ENCODE peak calls at places on chromosomes 3 and 15, in seven cellular contexts. U, P, F, J, N, B and W are unnamed samples.
A peak's percentile ranks its signal among the peaks of the same experiment; 100 is the strongest.

GRCh38 chr3:190323241-190323617 is 983 bp upstream of the CLDN1 start:
- DNase-seq in U (peak; percentile 41), N (no peak), B (no peak), F (no peak), P (no peak), J (peak; percentile 43), W (no peak)

GRCh38 chr3:13480340-13481318 is 523 bp downstream of the HDAC11 start:
- DNase-seq in F (no peak), B (peak; percentile 75), P (peak; percentile 31), U (no peak), J (peak; percentile 7), N (no peak), W (no peak)

GRCh38 chr3:141419946-141420345 is 51.6 kb downstream of the ZBTB38 start:
- DNase-seq in N (no peak), P (no peak), B (no peak), J (no peak), U (no peak), F (no peak), W (no peak)

GRCh38 chr15:70322051-70322668 is 224.4 kb upstream of the TLE3 start:
- DNase-seq in U (no peak), J (no peak), F (no peak), N (no peak), P (no peak), B (peak; percentile 37), W (no peak)

GRCh38 chr3:141399979-141400971 is 32.0 kb downstream of the ZBTB38 start:
- DNase-seq in J (no peak), F (no peak), B (no peak), U (peak; percentile 56), N (no peak), P (no peak), W (no peak)

GRCh38 chr3:150806436-150806835 is 43.5 kb upstream of the SIAH2 start:
- DNase-seq in U (no peak), N (no peak), J (no peak), P (no peak), F (no peak), B (no peak), W (no peak)

GRCh38 chr15:62883938-62884479 is 158.5 kb upstream of the TPM1 start:
- DNase-seq in B (no peak), J (peak; percentile 61), U (no peak), F (no peak), N (no peak), P (no peak), W (no peak)

GRCh38 chr3:65761431-65761830 is 277.3 kb downstream of the MAGI1 start:
- DNase-seq in F (no peak), P (no peak), B (no peak), J (no peak), U (no peak), N (no peak), W (no peak)

DNA sequence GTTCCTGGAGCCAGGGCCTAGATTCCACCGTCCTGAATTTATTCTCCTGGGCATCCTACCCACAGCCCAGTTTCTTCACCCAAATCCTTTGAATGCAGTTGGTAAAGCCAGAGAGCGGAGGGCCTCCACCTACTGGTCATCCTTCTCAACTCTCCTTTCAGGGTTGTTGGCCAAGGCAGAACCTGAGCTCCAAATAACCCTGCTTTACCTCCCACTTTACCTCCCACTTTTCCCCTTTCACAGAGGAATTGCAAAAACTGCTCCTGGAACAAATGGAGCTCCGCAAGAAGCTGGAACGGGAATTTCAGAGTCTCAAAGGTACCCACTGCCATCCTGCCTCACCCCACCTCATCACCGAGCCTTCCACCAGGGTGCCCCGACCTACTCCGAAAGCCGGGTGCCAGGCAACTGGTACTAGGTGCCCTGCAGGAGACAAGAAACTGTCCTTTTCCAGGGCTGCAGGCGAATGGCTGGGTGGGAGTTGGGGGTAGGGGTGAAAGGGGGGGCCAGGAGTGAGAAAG is 6.8 kb downstream of the SKOR1 start:
- DNase-seq in F (peak; percentile 54), N (no peak), U (peak; percentile 55), B (no peak), P (no peak), J (no peak), W (no peak)
- TF ChIP-seq CTCF in F (peak; percentile 51), N (no peak), U (peak; percentile 37), B (no peak), P (no peak), J (no peak), W (peak; percentile 31)

DNA sequence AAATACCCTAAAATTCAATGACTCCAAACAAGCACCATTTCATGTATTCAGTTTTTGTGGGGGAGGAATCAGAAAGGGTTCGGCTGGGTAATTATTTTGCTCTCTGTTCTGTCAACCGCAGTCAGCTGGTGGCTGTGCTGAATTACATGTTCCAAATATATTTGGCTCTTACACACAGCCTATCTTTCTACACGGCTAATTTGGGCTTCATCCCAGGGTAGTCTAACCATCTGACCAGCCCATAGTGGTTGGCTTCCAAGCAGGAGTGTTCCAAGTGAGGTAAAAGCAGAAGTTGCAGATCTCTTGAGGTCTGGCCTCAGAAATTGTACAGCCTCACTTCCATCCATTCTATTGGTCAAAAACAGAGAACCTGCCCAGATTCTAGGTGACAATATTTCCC is 760.8 kb upstream of the SEMA6D start:
- DNase-seq in J (no peak), P (no peak), F (no peak), B (no peak), U (no peak), N (peak; percentile 38), W (no peak)
- TF ChIP-seq CTCF in J (no peak), P (no peak), F (no peak), B (no peak), U (no peak), N (no peak), W (no peak)

DNA sequence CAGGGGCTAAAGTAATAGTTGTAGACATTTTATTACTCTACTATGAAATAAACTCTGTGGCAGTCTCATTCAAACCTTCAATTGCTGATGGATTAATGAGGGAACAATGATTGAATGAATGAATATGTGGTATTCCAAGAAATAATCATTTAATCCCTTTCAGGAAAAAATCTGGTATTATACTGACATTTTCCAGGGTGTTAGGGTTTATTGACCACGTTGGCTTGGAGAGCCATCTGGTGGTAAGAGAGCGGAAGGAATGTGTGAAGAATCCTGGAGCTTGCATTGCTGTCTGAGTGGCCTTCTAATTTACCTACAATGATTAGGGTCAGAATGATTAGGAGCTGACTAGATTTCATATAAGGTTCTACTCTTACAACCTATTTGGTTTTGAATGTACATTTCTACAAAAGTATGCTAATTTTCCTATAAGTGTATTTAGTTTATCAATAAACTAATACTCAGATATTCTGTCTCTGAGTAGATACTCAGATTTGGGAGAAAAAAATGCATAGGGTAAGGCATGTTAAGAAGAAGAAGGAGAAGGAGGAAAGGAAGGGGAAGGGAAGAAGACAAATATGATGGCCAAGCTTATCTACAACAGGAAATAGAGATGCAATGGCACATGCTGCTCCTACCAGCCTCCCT is 249.9 kb downstream of the ROBO1 start:
- DNase-seq in U (peak; percentile 72), N (no peak), B (no peak), P (peak; percentile 39), F (peak; percentile 66), J (peak; percentile 21), W (peak; percentile 10)
- TF ChIP-seq CTCF in U (peak; percentile 84), N (peak; percentile 24), B (no peak), P (peak; percentile 49), F (peak; percentile 83), J (peak; percentile 69), W (peak; percentile 71)

DNA sequence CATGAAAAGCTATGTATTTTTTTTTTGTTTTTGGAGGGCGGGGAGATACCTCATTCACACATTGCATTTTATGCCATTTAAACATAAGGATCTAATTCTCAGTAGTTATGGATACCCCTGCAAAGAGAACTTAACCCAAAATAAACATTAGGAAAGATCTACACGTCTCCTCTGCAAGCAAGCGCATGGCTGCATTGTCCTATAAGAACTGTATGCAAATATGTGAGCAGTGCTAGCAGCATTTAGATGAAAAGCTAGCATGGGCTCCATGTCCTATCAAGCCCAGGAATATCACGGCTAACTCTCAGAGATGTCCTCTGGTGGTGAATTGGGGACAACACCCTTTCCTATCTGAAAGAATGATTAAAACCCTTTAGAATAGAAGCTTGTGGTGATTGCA is 292.8 kb downstream of the MEX3B start:
- DNase-seq in P (no peak), U (no peak), B (no peak), J (no peak), F (no peak), N (no peak), W (no peak)
- TF ChIP-seq CTCF in P (no peak), U (no peak), B (no peak), J (no peak), F (no peak), N (no peak), W (no peak)

GRCh38 chr15:101255615-101256350 is 3.9 kb upstream of the CHSY1 start:
- DNase-seq in B (peak; percentile 53), P (no peak), J (peak; percentile 92), U (peak; percentile 80), F (no peak), N (no peak), W (no peak)

GRCh38 chr15:101254157-101255065 is 2.6 kb upstream of the CHSY1 start:
- DNase-seq in P (no peak), U (no peak), F (no peak), J (no peak), N (no peak), B (peak; percentile 57), W (no peak)

GRCh38 chr15:101258238-101259144 is 6.6 kb upstream of the CHSY1 start:
- DNase-seq in J (peak; percentile 46), F (peak; percentile 80), U (peak; percentile 88), B (no peak), P (peak; percentile 42), N (peak; percentile 69), W (peak; percentile 55)

GRCh38 chr15:101255066-101255415 is 3.2 kb upstream of the CHSY1 start:
- DNase-seq in J (peak; percentile 29), N (no peak), U (no peak), P (no peak), B (no peak), F (no peak), W (no peak)

GRCh38 chr15:101256756-101257155 is 4.9 kb upstream of the CHSY1 start:
- DNase-seq in F (peak; percentile 13), P (no peak), N (no peak), J (no peak), B (peak; percentile 13), U (no peak), W (no peak)
- TF ChIP-seq CTCF in F (peak; percentile 68), P (peak; percentile 44), N (no peak), J (peak; percentile 34), B (no peak), U (peak; percentile 38), W (no peak)